ENCODE peak calls at places on chromosomes 4 and X, in nine cellular contexts. K is PC-9, W is ovary, B is stomach, F is A549, X is MM.1S, Y is endothelial cell of umbilical vein, M is pancreas, Z is neural progenitor cell. N is an unnamed sample.

GRCh38 chr4:1293981-1294380 is 4.3 kb downstream of the MAEA start:
- DNase-seq in K (no peak), B (peak), W (no peak), Z (no peak), Y (no peak), F (no peak), M (peak), X (no peak), N (no peak)

GRCh38 chr4:177225605-177226004 is 84.1 kb upstream of the NEIL3 start:
- DNase-seq in Z (no peak), W (no peak), Y (no peak), M (no peak), X (peak), F (no peak), K (no peak), B (no peak), N (no peak)

GRCh38 chr4:167903291-167903721 is 189.0 kb upstream of the ANXA10 start:
- DNase-seq in M (no peak), Y (peak), W (no peak), Z (no peak), F (peak), X (no peak), K (no peak), B (no peak), N (no peak)

GRCh38 chr4:84492737-84493091 is 6.4 kb downstream of the NKX6-1 start:
- DNase-seq in X (no peak), K (no peak), Z (peak), M (peak), F (no peak), W (no peak), B (no peak), Y (no peak), N (no peak)

GRCh38 chr4:180827610-180828009 is 1415.6 kb upstream of the TENM3 start:
- DNase-seq in Z (no peak), K (no peak), M (no peak), Y (no peak), X (no peak), W (no peak), B (no peak), F (no peak), N (no peak)

GRCh38 chr4:153152453-153153338 is 51.5 kb upstream of the TRIM2 start:
- DNase-seq in Z (peak), K (no peak), M (peak), B (peak), X (peak), W (peak), Y (peak), F (no peak), N (no peak)

GRCh38 chrX:107485019-107485418 is 35.6 kb downstream of the FRMPD3 start:
- DNase-seq in Z (no peak), K (no peak), M (no peak), W (no peak), Y (no peak), B (no peak), F (no peak), X (no peak), N (no peak)

GRCh38 chr4:64272432-64272831 is 136.8 kb downstream of the TECRL start:
- DNase-seq in W (no peak), K (no peak), M (peak), F (no peak), Y (no peak), X (no peak), B (no peak), Z (no peak), N (no peak)

GRCh38 chr4:11765849-11766453 is 337.3 kb upstream of the HS3ST1 start:
- DNase-seq in B (no peak), Z (peak), Y (peak), M (no peak), W (no peak), X (peak), F (peak), K (peak), N (peak)

GRCh38 chrX:74540635-74541249 is 73.7 kb downstream of the RLIM start:
- DNase-seq in K (no peak), Z (no peak), M (no peak), B (no peak), W (no peak), Y (no peak), F (no peak), X (no peak), N (no peak)

DNA sequence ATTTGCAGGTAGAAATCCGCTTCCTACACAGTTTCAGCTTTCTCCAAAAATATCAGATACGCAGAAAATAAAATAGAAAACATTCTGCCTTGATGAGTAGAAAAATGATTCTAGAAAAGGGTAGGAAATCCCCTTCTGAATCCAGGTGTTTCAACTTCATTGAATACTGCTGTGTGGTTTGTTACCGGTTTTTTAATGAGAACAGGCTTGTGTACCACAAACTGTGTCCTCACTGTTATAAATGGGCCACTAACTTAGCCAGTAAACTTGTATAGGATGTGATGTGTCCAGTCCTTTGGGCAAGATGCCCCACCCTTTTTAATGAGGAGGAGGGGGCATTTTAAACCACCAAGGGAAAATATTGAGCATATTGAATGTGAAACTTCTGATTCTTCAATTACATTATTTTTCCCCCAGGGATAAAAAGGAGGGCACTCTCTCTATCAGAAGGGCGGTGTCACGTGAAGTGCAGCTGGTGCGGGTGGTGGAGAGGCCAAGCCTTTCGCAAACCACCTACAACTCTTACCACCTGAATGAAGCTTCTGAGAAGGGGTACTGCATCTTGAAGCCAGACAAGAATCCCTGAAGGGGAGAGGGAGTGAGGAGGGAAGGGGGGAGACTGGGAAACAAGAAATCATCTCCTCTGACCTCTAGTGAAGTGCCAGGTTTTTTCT is 4.5 kb downstream of the CXXC4 start:
- DNase-seq in X (peak), Z (peak), B (no peak), F (peak), K (no peak), W (no peak), M (peak), Y (no peak), N (no peak)
- TF ChIP-seq CTCF in X (no peak), Z (no peak), B (no peak), F (no peak), K (no peak), W (no peak), M (no peak), Y (no peak), N (no peak)

GRCh38 chrX:11261260-11261659 is 32.0 kb upstream of the AMELX start:
- DNase-seq in M (no peak), B (no peak), K (no peak), Z (no peak), Y (no peak), W (no peak), F (no peak), X (no peak), N (no peak)

GRCh38 chrX:11267311-11267910 is 25.8 kb upstream of the AMELX start:
- DNase-seq in X (no peak), Y (no peak), M (no peak), F (no peak), K (no peak), Z (no peak), W (no peak), B (no peak), N (no peak)

GRCh38 chrX:11266329-11266830 is 26.8 kb upstream of the AMELX start:
- DNase-seq in K (no peak), B (no peak), Z (no peak), W (no peak), M (no peak), F (no peak), Y (peak), X (no peak), N (no peak)

GRCh38 chrX:11265352-11265751 is 27.9 kb upstream of the AMELX start:
- DNase-seq in W (no peak), F (no peak), M (no peak), Y (no peak), B (no peak), Z (no peak), X (no peak), K (no peak), N (no peak)

GRCh38 chrX:11264925-11265324 is 28.3 kb upstream of the AMELX start:
- DNase-seq in B (no peak), Y (no peak), X (no peak), M (no peak), Z (no peak), W (no peak), K (no peak), F (no peak), N (no peak)
- H3K4me3 ChIP-seq in B (no peak), Y (no peak), X (no peak), M (no peak), Z (no peak), W (no peak), K (no peak), F (no peak), N (no peak)

DNA sequence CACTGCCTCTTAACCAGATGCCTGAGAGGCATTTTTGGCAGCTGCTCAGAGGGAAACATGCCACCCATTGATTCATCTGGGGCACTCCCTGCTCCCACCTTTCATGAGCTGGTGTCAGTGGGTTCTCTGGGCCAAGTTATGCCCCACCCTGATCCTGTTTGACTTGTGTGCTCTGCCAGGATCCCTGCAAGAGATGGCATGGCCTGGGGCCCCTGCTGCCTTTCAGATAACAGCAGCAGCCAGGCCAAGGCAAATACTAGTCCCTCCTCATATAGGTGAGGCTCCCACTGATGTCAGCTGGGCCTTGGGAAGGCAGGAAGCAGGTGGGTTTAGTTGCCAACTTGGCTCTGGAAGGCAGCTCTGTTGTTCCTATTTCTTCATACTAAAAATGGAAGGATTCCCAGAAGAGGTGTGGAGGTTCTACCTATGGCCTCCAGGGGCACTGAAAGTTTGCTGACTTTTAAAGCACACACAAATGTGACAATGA is 192.9 kb upstream of the RBPJ start:
- DNase-seq in W (no peak), Z (no peak), K (peak), Y (no peak), F (no peak), B (peak), X (no peak), M (peak), N (no peak)
- TF ChIP-seq CTCF in W (no peak), Z (no peak), K (peak), Y (no peak), F (no peak), B (no peak), X (no peak), M (peak), N (no peak)

DNA sequence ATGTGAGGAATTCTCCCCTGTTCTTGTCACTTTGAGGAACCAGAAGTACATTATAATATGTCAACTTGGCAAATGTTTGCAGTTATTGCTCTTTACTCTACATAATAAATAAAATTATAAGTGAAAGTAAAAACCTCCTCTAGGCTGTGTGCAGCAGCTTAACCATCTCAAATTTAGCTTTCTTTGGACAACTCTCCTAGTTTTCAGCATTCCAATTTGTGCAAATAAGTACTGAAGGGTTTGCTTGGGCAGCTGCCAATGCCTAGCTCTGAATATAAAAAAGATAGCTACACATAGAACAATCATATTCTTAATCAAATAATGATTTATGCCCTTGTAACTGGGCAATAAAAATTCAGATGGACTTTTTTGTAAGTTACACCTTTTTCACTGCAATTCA is 82.5 kb downstream of the GASK1B start:
- DNase-seq in B (peak), F (no peak), Y (peak), Z (no peak), W (peak), X (peak), M (no peak), K (no peak), N (no peak)
- H3K4me3 ChIP-seq in B (no peak), F (peak), Y (no peak), Z (no peak), W (peak), X (peak), M (no peak), K (peak), N (no peak)

GRCh38 chrX:47093860-47094259 is 15.6 kb downstream of the RGN start:
- DNase-seq in M (no peak), B (no peak), X (no peak), K (no peak), F (no peak), Y (no peak), Z (no peak), W (no peak), N (no peak)
- TF ChIP-seq CTCF in M (no peak), B (no peak), X (no peak), K (no peak), F (no peak), Y (no peak), Z (no peak), W (no peak), N (no peak)

DNA sequence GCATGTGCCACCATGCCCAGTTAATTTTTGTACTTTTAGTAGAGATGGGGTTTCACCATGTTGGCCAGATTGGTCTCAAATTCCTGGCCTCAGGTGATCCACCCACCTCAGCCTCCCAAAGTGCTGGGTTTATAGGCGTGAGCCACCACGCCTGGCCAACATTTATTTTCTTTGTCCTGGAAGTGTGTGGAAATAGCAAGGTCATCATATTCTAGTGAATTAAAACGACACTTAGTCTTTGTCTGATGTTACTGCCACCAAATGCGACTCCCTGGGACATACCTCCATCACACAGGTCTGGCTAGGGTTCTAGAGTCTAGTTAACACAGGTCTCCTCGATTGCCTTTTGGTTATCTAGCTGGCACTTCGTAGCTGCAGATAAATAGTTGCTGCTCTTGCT is 203.1 kb downstream of the AASDH start:
- DNase-seq in W (no peak), Z (no peak), B (no peak), K (no peak), X (no peak), Y (no peak), F (no peak), M (no peak), N (no peak)
- H3K4me3 ChIP-seq in W (no peak), Z (no peak), B (no peak), K (no peak), X (no peak), Y (no peak), F (no peak), M (no peak), N (no peak)

GRCh38 chr4:186069734-186070133 is 778 bp downstream of the TLR3 start:
- DNase-seq in K (no peak), Y (no peak), F (no peak), B (no peak), X (no peak), W (no peak), Z (no peak), M (no peak), N (no peak)

GRCh38 chr4:186061919-186062318 is 7.0 kb upstream of the TLR3 start:
- DNase-seq in W (no peak), Y (no peak), Z (no peak), B (no peak), X (no peak), F (no peak), M (no peak), K (no peak), N (no peak)

GRCh38 chr4:186072516-186072915 is 3.6 kb downstream of the TLR3 start:
- DNase-seq in Z (no peak), F (no peak), W (no peak), K (no peak), X (no peak), M (no peak), Y (no peak), B (no peak), N (no peak)

GRCh38 chr4:186068581-186069402 is at the start of gene TLR3:
- DNase-seq in K (no peak), M (no peak), Y (peak), X (peak), W (no peak), F (no peak), Z (no peak), B (no peak), N (no peak)

GRCh38 chr4:186067757-186068385 is 1.1 kb upstream of the TLR3 start:
- DNase-seq in M (no peak), K (no peak), Z (peak), W (peak), F (no peak), X (peak), Y (peak), B (peak), N (peak)
- TF ChIP-seq CTCF in M (peak), K (no peak), Z (peak), W (peak), F (peak), X (peak), Y (peak), B (peak), N (peak)

GRCh38 chr4:69759189-69759604 is 1.2 kb downstream of the SULT1B1 start:
- DNase-seq in B (no peak), K (no peak), X (no peak), Z (no peak), Y (peak), F (no peak), W (no peak), M (no peak), N (no peak)
- H3K4me3 ChIP-seq in B (no peak), K (no peak), X (no peak), Z (no peak), Y (peak), F (no peak), W (no peak), M (no peak), N (no peak)

GRCh38 chrX:120361906-120362305 is at the start of gene ATP1B4:
- DNase-seq in B (no peak), Z (no peak), M (no peak), W (no peak), F (no peak), X (no peak), K (no peak), Y (no peak), N (no peak)

GRCh38 chrX:120365968-120366367 is 4.1 kb downstream of the ATP1B4 start:
- DNase-seq in M (no peak), X (no peak), Y (no peak), K (no peak), F (no peak), B (no peak), W (no peak), Z (no peak), N (no peak)

GRCh38 chrX:120367390-120368100 is 5.7 kb downstream of the ATP1B4 start:
- DNase-seq in Z (no peak), K (no peak), M (no peak), W (no peak), X (no peak), F (no peak), B (no peak), Y (no peak), N (no peak)

GRCh38 chrX:120366794-120367193 is 4.9 kb downstream of the ATP1B4 start:
- DNase-seq in B (no peak), Z (no peak), F (no peak), K (no peak), W (no peak), M (no peak), X (no peak), Y (no peak), N (no peak)

DNA sequence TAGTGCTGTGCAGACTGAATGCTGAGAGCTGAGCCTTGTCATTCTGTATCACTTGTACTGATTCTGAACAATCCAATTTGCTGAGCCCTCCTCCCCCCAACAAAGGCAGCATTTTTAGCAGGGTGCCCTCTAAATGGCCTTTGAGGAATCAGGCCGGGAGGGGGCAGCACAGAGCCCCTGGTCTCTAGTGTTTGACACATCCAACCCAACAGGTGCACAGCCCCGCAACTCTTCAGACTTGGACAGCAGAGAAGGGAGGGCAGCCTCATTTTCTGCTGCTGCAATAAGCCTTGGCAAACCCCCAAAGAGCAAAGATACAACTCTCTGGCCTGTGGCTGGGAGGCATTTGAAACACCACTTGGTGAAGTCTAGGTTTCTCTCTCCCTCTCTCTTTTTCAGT is 3.4 kb downstream of the ATP1B4 start:
- DNase-seq in W (peak), Z (peak), Y (peak), B (peak), M (no peak), X (peak), K (no peak), F (no peak), N (no peak)
- TF ChIP-seq CTCF in W (peak), Z (peak), Y (peak), B (no peak), M (peak), X (peak), K (peak), F (peak), N (peak)

GRCh38 chr4:71862315-71862714 is 78.4 kb upstream of the GC start:
- DNase-seq in M (no peak), K (no peak), W (no peak), X (no peak), Z (no peak), B (no peak), F (no peak), Y (no peak), N (no peak)

GRCh38 chr4:71860643-71861042 is 76.8 kb upstream of the GC start:
- DNase-seq in B (no peak), F (no peak), X (no peak), W (no peak), K (no peak), M (no peak), Y (no peak), Z (peak), N (no peak)

GRCh38 chr4:71855944-71856343 is 72.1 kb upstream of the GC start:
- DNase-seq in F (no peak), Z (no peak), X (no peak), K (no peak), M (no peak), Y (no peak), B (no peak), W (no peak), N (no peak)

GRCh38 chr4:71863457-71863856 is 79.6 kb upstream of the GC start:
- DNase-seq in Y (no peak), X (no peak), M (no peak), Z (no peak), K (no peak), F (no peak), W (no peak), B (no peak), N (no peak)

DNA sequence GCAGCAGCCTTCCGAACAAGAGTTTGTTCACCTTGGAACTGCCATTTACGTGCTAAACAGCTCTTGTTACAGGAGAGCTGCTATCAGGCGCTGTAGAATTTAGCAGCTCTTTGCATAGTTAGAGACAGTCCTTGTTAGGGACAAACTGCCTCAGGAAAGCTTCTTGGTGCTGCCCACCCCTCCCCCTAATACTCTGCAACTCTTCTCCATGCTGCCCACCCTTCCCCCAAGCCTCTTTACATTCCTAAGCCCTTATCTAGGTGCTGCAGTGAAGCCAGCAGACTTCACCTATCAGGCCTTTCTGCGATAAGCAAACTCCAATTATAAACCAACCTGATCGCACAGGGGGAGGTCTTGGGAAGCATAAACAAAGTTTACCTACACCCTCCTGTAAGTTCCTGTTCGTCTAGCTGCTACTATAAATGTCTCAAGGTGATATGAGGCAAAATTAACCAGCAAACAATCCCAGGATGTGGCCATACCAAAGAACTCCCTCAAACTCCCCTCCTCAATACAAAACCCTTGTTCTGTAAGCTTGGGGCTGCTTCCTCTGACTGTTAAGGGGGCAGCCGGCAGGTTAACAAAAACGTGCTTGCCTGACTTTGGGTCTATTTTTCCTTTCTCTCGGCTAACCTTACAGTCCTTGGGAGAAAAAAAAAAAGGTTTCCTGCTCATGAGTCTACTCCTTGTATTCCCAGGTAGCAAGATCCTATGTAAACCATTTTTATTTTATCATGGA is 74.0 kb upstream of the GC start:
- DNase-seq in M (no peak), W (no peak), X (no peak), Z (peak), F (no peak), B (peak), Y (no peak), K (no peak), N (no peak)
- H3K4me3 ChIP-seq in M (no peak), W (no peak), X (no peak), Z (no peak), F (no peak), B (no peak), Y (no peak), K (no peak), N (no peak)